ENCODE peak calls at places on chromosomes 2 and 18, in ten cellular contexts. X is astrocyte, J is pancreas, F is bronchial epithelial cell, N is uterus, S is upper lobe of right lung, G is lower leg skin, O is NB4, D is cardiac muscle cell, B is A549. T is an unnamed sample.

GRCh38 chr2:12277305-12278034 is 439.3 kb upstream of the TRIB2 start:
- DNase-seq in X (peak), J (no peak), F (no peak), N (no peak), S (no peak), G (no peak), O (peak), D (peak), B (no peak), T (peak)

GRCh38 chr2:68740184-68740914 is 5.7 kb downstream of the ARHGAP25 start:
- DNase-seq in X (peak), J (no peak), F (peak), N (no peak), S (no peak), G (no peak), O (peak), D (peak), B (no peak), T (peak)

GRCh38 chr2:212052412-212053159 is 486.0 kb downstream of the ERBB4 start:
- DNase-seq in X (peak), J (no peak), F (peak), N (no peak), S (no peak), G (no peak), O (peak), D (peak), B (no peak), T (peak)

GRCh38 chr2:110802213-110802932 is 70.0 kb downstream of the ACOXL start:
- DNase-seq in X (no peak), J (no peak), F (no peak), N (no peak), S (no peak), G (no peak), O (no peak), D (no peak), B (no peak), T (no peak)

GRCh38 chr2:230411484-230412368 is 4.3 kb upstream of the SP100 start:
- DNase-seq in X (peak), J (peak), F (no peak), N (peak), S (peak), G (peak), O (peak), D (peak), B (peak), T (peak)

GRCh38 chr18:58392336-58393000 is 236.4 kb downstream of the ALPK2 start:
- DNase-seq in X (peak), J (no peak), F (no peak), N (peak), S (no peak), G (no peak), O (no peak), D (peak), B (no peak), T (peak)

GRCh38 chr18:25921677-25922421 is 168.6 kb downstream of the SS18 start:
- DNase-seq in X (no peak), J (no peak), F (peak), N (no peak), S (no peak), G (no peak), O (peak), D (peak), B (peak), T (peak)

GRCh38 chr2:234808907-234809306 is 142.9 kb upstream of the SH3BP4 start:
- DNase-seq in X (no peak), J (no peak), F (no peak), N (no peak), S (no peak), G (no peak), O (no peak), D (no peak), B (no peak), T (no peak)

GRCh38 chr2:120425014-120425413 is 79.1 kb downstream of the INHBB start:
- DNase-seq in X (no peak), J (no peak), F (no peak), N (no peak), S (peak), G (no peak), O (no peak), D (no peak), B (no peak), T (no peak)

GRCh38 chr2:111250448-111251030 is 129.8 kb downstream of the BCL2L11 start:
- DNase-seq in X (peak), J (no peak), F (no peak), N (no peak), S (no peak), G (no peak), O (no peak), D (no peak), B (no peak), T (peak)

GRCh38 chr2:186201371-186201770 is 284.7 kb upstream of the ZC3H15 start:
- DNase-seq in X (no peak), J (no peak), F (peak), N (no peak), S (no peak), G (no peak), O (no peak), D (peak), B (no peak), T (peak)

GRCh38 chr2:175844169-175844568 is 157.9 kb downstream of the LNPK start:
- DNase-seq in X (peak), J (no peak), F (peak), N (no peak), S (no peak), G (no peak), O (no peak), D (peak), B (no peak), T (peak)

GRCh38 chr2:109217362-109218086 is 88.5 kb downstream of the SH3RF3 start:
- DNase-seq in X (peak), J (no peak), F (no peak), N (no peak), S (peak), G (no peak), O (no peak), D (peak), B (no peak), T (peak)

GRCh38 chr2:10923007-10923372 is 11.3 kb downstream of the KCNF1 start:
- DNase-seq in X (no peak), J (no peak), F (no peak), N (no peak), S (peak), G (no peak), O (no peak), D (no peak), B (no peak), T (no peak)

GRCh38 chr2:37573406-37573805 is 98.0 kb downstream of the CDC42EP3 start:
- DNase-seq in X (peak), J (no peak), F (peak), N (no peak), S (no peak), G (no peak), O (no peak), D (no peak), B (no peak), T (peak)

GRCh38 chr2:61426267-61426897 is 44.5 kb downstream of the USP34 start:
- DNase-seq in X (no peak), J (peak), F (peak), N (no peak), S (peak), G (no peak), O (peak), D (peak), B (peak), T (peak)

GRCh38 chr2:215697496-215697895 is 261.6 kb upstream of the FN1 start:
- DNase-seq in X (peak), J (no peak), F (no peak), N (no peak), S (no peak), G (no peak), O (no peak), D (peak), B (no peak), T (no peak)

GRCh38 chr2:68465081-68465916 is 1.8 kb downstream of the FBXO48 start:
- DNase-seq in X (no peak), J (no peak), F (peak), N (no peak), S (no peak), G (no peak), O (peak), D (no peak), B (no peak), T (peak)

GRCh38 chr18:43751203-43751602 is 473.9 kb upstream of the SYT4 start:
- DNase-seq in X (peak), J (no peak), F (peak), N (no peak), S (no peak), G (no peak), O (no peak), D (peak), B (no peak), T (peak)

GRCh38 chr18:30139631-30140287 is 902.8 kb downstream of the DSC3 start:
- DNase-seq in X (no peak), J (no peak), F (no peak), N (no peak), S (no peak), G (no peak), O (no peak), D (no peak), B (no peak), T (no peak)

GRCh38 chr2:9002637-9003365 is 683 bp downstream of the MBOAT2 start:
- DNase-seq in X (no peak), J (no peak), F (no peak), N (peak), S (peak), G (no peak), O (peak), D (no peak), B (no peak), T (no peak)

GRCh38 chr18:56021136-56021813 is 433.3 kb upstream of the TCF4 start:
- DNase-seq in X (no peak), J (no peak), F (peak), N (no peak), S (no peak), G (no peak), O (no peak), D (no peak), B (no peak), T (no peak)

GRCh38 chr2:121480826-121481225 is 49.9 kb upstream of the RNU4ATAC start:
- DNase-seq in X (peak), J (no peak), F (peak), N (peak), S (no peak), G (no peak), O (no peak), D (peak), B (no peak), T (peak)

GRCh38 chr2:239324456-239324855 is 76.4 kb downstream of the HDAC4 start:
- DNase-seq in X (no peak), J (no peak), F (no peak), N (no peak), S (peak), G (no peak), O (no peak), D (no peak), B (no peak), T (no peak)

GRCh38 chr2:226649871-226650660 is 149.6 kb downstream of the IRS1 start:
- DNase-seq in X (peak), J (no peak), F (peak), N (peak), S (peak), G (peak), O (peak), D (peak), B (peak), T (peak)

GRCh38 chr2:231030725-231031124 is 6.6 kb upstream of the C2orf72 start:
- DNase-seq in X (no peak), J (no peak), F (no peak), N (no peak), S (no peak), G (no peak), O (no peak), D (no peak), B (no peak), T (no peak)

GRCh38 chr2:69625078-69625788 is 18.3 kb downstream of the AAK1 start:
- DNase-seq in X (no peak), J (no peak), F (no peak), N (no peak), S (no peak), G (no peak), O (peak), D (peak), B (no peak), T (peak)

GRCh38 chr2:197145471-197146056 is 165.0 kb downstream of the ANKRD44 start:
- DNase-seq in X (no peak), J (no peak), F (peak), N (no peak), S (no peak), G (no peak), O (peak), D (no peak), B (no peak), T (no peak)

GRCh38 chr2:202036601-202037037 is 3.0 kb downstream of the FZD7 start:
- DNase-seq in X (peak), J (no peak), F (no peak), N (peak), S (no peak), G (no peak), O (no peak), D (no peak), B (no peak), T (peak)

GRCh38 chr18:45874501-45875184 is 49.2 kb downstream of the SIGLEC15 start:
- DNase-seq in X (peak), J (no peak), F (no peak), N (no peak), S (no peak), G (no peak), O (peak), D (peak), B (no peak), T (peak)

GRCh38 chr2:86035883-86036789 is 69.5 kb downstream of the POLR1A start:
- DNase-seq in X (peak), J (peak), F (peak), N (peak), S (peak), G (peak), O (peak), D (peak), B (no peak), T (peak)

GRCh38 chr2:61255580-61256437 is 93.8 kb downstream of the C2orf74 start:
- DNase-seq in X (peak), J (no peak), F (peak), N (no peak), S (no peak), G (no peak), O (peak), D (peak), B (no peak), T (peak)

GRCh38 chr18:42028232-42028832 is 73.3 kb downstream of the PIK3C3 start:
- DNase-seq in X (peak), J (no peak), F (peak), N (no peak), S (no peak), G (no peak), O (peak), D (peak), B (peak), T (peak)

GRCh38 chr2:43269706-43270105 is 43.3 kb upstream of the ZFP36L2 start:
- DNase-seq in X (peak), J (no peak), F (peak), N (peak), S (no peak), G (peak), O (no peak), D (peak), B (no peak), T (peak)

GRCh38 chr2:175309799-175310198 is 128.3 kb upstream of the ATP5MC3 start:
- DNase-seq in X (peak), J (no peak), F (peak), N (no peak), S (no peak), G (no peak), O (peak), D (peak), B (peak), T (peak)

GRCh38 chr2:133532919-133533318 is 35.3 kb downstream of the NCKAP5 start:
- DNase-seq in X (peak), J (no peak), F (peak), N (no peak), S (no peak), G (no peak), O (no peak), D (peak), B (peak), T (no peak)
- TF ChIP-seq CTCF in X (no peak), J (no peak), F (peak), N (no peak), S (no peak), G (no peak), O (no peak), D (no peak), B (no peak), T (no peak)

GRCh38 chr2:29191817-29192216 is 76.6 kb downstream of the CLIP4 start:
- DNase-seq in X (no peak), J (no peak), F (no peak), N (no peak), S (no peak), G (no peak), O (no peak), D (no peak), B (no peak), T (no peak)
- H3K4me3 ChIP-seq in X (no peak), J (no peak), F (no peak), N (no peak), S (no peak), G (no peak), O (no peak), D (no peak), B (no peak), T (no peak)

GRCh38 chr2:83782122-83782521 is 677.0 kb downstream of the SUCLG1 start:
- DNase-seq in X (no peak), J (no peak), F (no peak), N (no peak), S (no peak), G (no peak), O (peak), D (no peak), B (no peak), T (no peak)
- TF ChIP-seq CTCF in X (no peak), J (no peak), F (no peak), N (no peak), S (no peak), G (no peak), O (no peak), D (no peak), B (no peak), T (no peak)

DNA sequence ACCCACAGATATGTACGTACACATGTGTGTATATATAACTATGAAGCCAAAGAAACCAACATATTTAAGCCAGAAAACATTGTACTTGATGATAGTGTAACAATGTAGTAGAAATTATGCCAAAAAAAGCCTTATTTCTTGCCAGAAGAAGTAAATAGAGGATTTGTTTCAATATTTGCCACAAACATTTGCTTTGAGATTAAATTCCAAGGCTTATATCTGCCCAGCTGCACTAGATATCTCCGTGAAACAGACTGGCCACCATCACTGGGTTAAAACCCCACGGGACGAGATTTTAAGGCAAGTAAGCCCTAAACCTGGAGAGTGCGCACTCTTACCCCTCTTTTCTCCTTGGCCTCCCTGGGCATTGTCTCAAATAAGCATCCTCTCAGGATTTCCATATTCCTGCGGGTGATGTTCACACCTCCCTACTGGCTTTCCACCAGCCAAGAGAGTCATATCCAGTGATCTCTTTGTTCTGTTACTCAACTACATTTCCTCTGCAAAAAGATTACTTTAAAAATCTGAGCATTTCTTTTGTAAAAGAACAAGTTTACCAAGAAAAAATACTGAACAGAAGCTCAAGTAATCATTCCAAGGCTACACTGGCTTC is 334.4 kb downstream of the AGPS start:
- DNase-seq in X (no peak), J (no peak), F (no peak), N (no peak), S (no peak), G (no peak), O (no peak), D (peak), B (no peak), T (no peak)
- H3K4me3 ChIP-seq in X (no peak), J (no peak), F (no peak), N (no peak), S (no peak), G (no peak), O (no peak), D (no peak), B (no peak), T (no peak)

GRCh38 chr2:152238021-152238420 is 62.5 kb upstream of the STAM2 start:
- DNase-seq in X (no peak), J (no peak), F (no peak), N (no peak), S (no peak), G (no peak), O (no peak), D (no peak), B (no peak), T (no peak)
- TF ChIP-seq CTCF in X (no peak), J (no peak), F (no peak), N (no peak), S (no peak), G (no peak), O (no peak), D (no peak), B (no peak), T (no peak)

GRCh38 chr2:128868686-128869551 is 550.3 kb upstream of the HS6ST1 start:
- DNase-seq in X (peak), J (no peak), F (peak), N (no peak), S (no peak), G (no peak), O (no peak), D (peak), B (no peak), T (no peak)
- H3K4me3 ChIP-seq in X (no peak), J (no peak), F (no peak), N (no peak), S (no peak), G (no peak), O (no peak), D (no peak), B (no peak), T (no peak)

T was measured in choroid plexus epithelial cell.